ENCODE peak calls at places on chromosomes 11 and 22, in four cellular contexts. V is stimulated activated CD8-positive, alpha-beta memory T cell treated with anti-CD3 and anti-CD28 coated beads, Interleukin-7, amount 100 ng/mL, for 1 hour; O is caudate nucleus; U is sigmoid colon. S is an unnamed sample.

GRCh38 chr22:39292561-39293074 is 26.8 kb downstream of the RPL3 start:
- DNase-seq in U (peak), V (no peak), O (no peak), S (no peak)

GRCh38 chr22:46047226-46047625 is 70.3 kb upstream of the WNT7B start:
- DNase-seq in O (no peak), U (peak), V (no peak), S (no peak)

GRCh38 chr11:62392944-62393628 is 25.7 kb upstream of the SCGB1A1 start:
- DNase-seq in O (no peak), V (no peak), U (no peak), S (no peak)

GRCh38 chr11:105208038-105208437 is 68.5 kb upstream of the CARD18 start:
- DNase-seq in V (no peak), O (no peak), U (no peak), S (no peak)

GRCh38 chr11:61709110-61709509 is 28.9 kb downstream of the DAGLA start:
- DNase-seq in O (no peak), U (no peak), V (no peak), S (no peak)

GRCh38 chr11:64366751-64367150 is 7.8 kb downstream of the RPS6KA4 start:
- DNase-seq in V (no peak), O (no peak), U (no peak), S (no peak)

GRCh38 chr22:44231229-44231628 is 50.5 kb downstream of the PARVG start:
- DNase-seq in U (no peak), V (no peak), O (no peak), S (no peak)

GRCh38 chr11:46112961-46113617 is 8.2 kb downstream of the PHF21A start:
- DNase-seq in U (no peak), O (no peak), V (no peak), S (peak)

GRCh38 chr22:23132376-23133091 is 9.3 kb downstream of the RSPH14 start:
- DNase-seq in V (no peak), O (no peak), U (no peak), S (no peak)

GRCh38 chr11:35523351-35523768 is 2.1 kb downstream of the PAMR1 start:
- DNase-seq in U (no peak), V (no peak), O (no peak), S (no peak)

GRCh38 chr11:94897330-94897768 is 76.0 kb downstream of the CWC15 start:
- DNase-seq in U (peak), O (no peak), V (no peak), S (peak)